ENCODE peak calls at places on chromosomes 3 and 15, in five cellular contexts. N, O, B, T and C are unnamed samples.

GRCh38 chr15:46685096-46685495 is 1032.2 kb upstream of the SEMA6D start:
- DNase-seq in N (no peak), O (no peak), B (no peak), T (no peak), C (no peak)

GRCh38 chr3:194976049-194976451 is 290.4 kb downstream of the FAM43A start:
- DNase-seq in N (no peak), O (no peak), B (no peak), T (no peak), C (no peak)

GRCh38 chr3:137946341-137946973 is 63.5 kb upstream of the CLDN18 start:
- DNase-seq in N (peak), O (peak), B (peak), T (peak), C (no peak)

GRCh38 chr3:82137050-82137449 is 375.6 kb upstream of the GBE1 start:
- DNase-seq in N (no peak), O (no peak), B (no peak), T (no peak), C (no peak)

GRCh38 chr3:110684436-110684835 is 387.2 kb upstream of the NECTIN3 start:
- DNase-seq in N (no peak), O (no peak), B (no peak), T (no peak), C (no peak)

GRCh38 chr15:67025719-67026118 is 39.7 kb upstream of the SMAD3 start:
- DNase-seq in N (no peak), O (peak), B (no peak), T (peak), C (peak)

GRCh38 chr3:149967067-149967685 is 3.5 kb downstream of the PFN2 start:
- DNase-seq in N (peak), O (peak), B (no peak), T (peak), C (no peak)

GRCh38 chr3:48418651-48419050 is 11.2 kb downstream of the PLXNB1 start:
- DNase-seq in N (no peak), O (no peak), B (no peak), T (no peak), C (no peak)

GRCh38 chr3:23319913-23320312 is 116.8 kb downstream of the UBE2E2 start:
- DNase-seq in N (no peak), O (no peak), B (no peak), T (no peak), C (no peak)

GRCh38 chr3:114827495-114827894 is 319.6 kb downstream of the ZBTB20 start:
- DNase-seq in N (peak), O (peak), B (no peak), T (peak), C (peak)

GRCh38 chr3:187207624-187208023 is 10.3 kb downstream of the RTP1 start:
- DNase-seq in N (no peak), O (no peak), B (no peak), T (no peak), C (no peak)

GRCh38 chr3:172626241-172626640 is 84.6 kb downstream of the NCEH1 start:
- DNase-seq in N (no peak), O (peak), B (no peak), T (no peak), C (no peak)